ENCODE peak calls at places on chromosomes 12 and 14, in eight cellular contexts. W is activated CD8-positive, alpha-beta memory T cell treated with anti-CD3 and anti-CD28 coated beads for 1 hour; D is NCI-H774; U is effector memory CD8-positive, alpha-beta T cell; B is hypothalamus; E is neural progenitor cell; L is HFF-Myc; Q is iPS-NIHi11. O is an unnamed sample.
A peak's percentile ranks its signal among the peaks of the same experiment; 100 is the strongest.

GRCh38 chr12:19893514-19893913 is 454.2 kb downstream of the AEBP2 start:
- DNase-seq in W (no peak), D (no peak), U (no peak), B (no peak), E (no peak), L (no peak), Q (no peak), O (no peak)

GRCh38 chr12:46722737-46723136 is 103.1 kb downstream of the SLC38A4 start:
- DNase-seq in W (no peak), D (peak; percentile 58), U (no peak), B (no peak), E (no peak), L (no peak), Q (no peak), O (no peak)

GRCh38 chr12:24222968-24223367 is 273.5 kb upstream of the SOX5 start:
- DNase-seq in W (no peak), D (no peak), U (no peak), B (no peak), E (no peak), L (no peak), Q (no peak), O (no peak)

GRCh38 chr12:73308747-73309146 is 1036.6 kb downstream of the TRHDE start:
- DNase-seq in W (no peak), D (no peak), U (no peak), B (no peak), E (no peak), L (no peak), Q (no peak), O (no peak)

GRCh38 chr14:53847881-53848280 is 108.7 kb downstream of the BMP4 start:
- DNase-seq in W (no peak), D (no peak), U (no peak), B (no peak), E (no peak), L (no peak), Q (no peak), O (no peak)

GRCh38 chr14:87002831-87003230 is 990.2 kb downstream of the GALC start:
- DNase-seq in W (no peak), D (no peak), U (no peak), B (no peak), E (no peak), L (no peak), Q (no peak), O (no peak)

GRCh38 chr12:124248862-124249825 is 45.7 kb upstream of the RFLNA start:
- DNase-seq in W (no peak), D (no peak), U (no peak), B (no peak), E (no peak), L (no peak), Q (no peak), O (no peak)

GRCh38 chr14:106318700-106319099 is 792.3 kb downstream of the TMEM121 start:
- DNase-seq in W (peak; percentile 23), D (no peak), U (peak; percentile 34), B (no peak), E (no peak), L (no peak), Q (no peak), O (no peak)

GRCh38 chr12:53952871-53953734 is 1.6 kb upstream of the HOXC12 start:
- DNase-seq in W (no peak), D (no peak), U (no peak), B (no peak), E (peak; percentile 63), L (no peak), Q (peak; percentile 61), O (peak; percentile 51)

GRCh38 chr12:46886541-46887041 is 60.8 kb upstream of the SLC38A4 start:
- DNase-seq in W (no peak), D (no peak), U (no peak), B (no peak), E (no peak), L (no peak), Q (no peak), O (no peak)

GRCh38 chr12:12804011-12804410 is 9.1 kb upstream of the DDX47 start:
- DNase-seq in W (no peak), D (no peak), U (no peak), B (no peak), E (no peak), L (no peak), Q (no peak), O (no peak)

GRCh38 chr12:111645433-111645832 is 40.3 kb downstream of the BRAP start:
- DNase-seq in W (no peak), D (no peak), U (no peak), B (no peak), E (no peak), L (no peak), Q (no peak), O (no peak)

GRCh38 chr14:87863047-87863446 is 129.9 kb downstream of the GALC start:
- DNase-seq in W (no peak), D (no peak), U (no peak), B (no peak), E (no peak), L (no peak), Q (no peak), O (no peak)

GRCh38 chr12:14076538-14076937 is 95.1 kb upstream of the GRIN2B start:
- DNase-seq in W (no peak), D (no peak), U (no peak), B (no peak), E (no peak), L (no peak), Q (no peak), O (no peak)

GRCh38 chr12:15701212-15701611 is 88.0 kb downstream of the EPS8 start:
- DNase-seq in W (no peak), D (no peak), U (no peak), B (no peak), E (no peak), L (no peak), Q (no peak), O (no peak)

GRCh38 chr12:26396402-26396801 is 201.0 kb downstream of the SSPN start:
- DNase-seq in W (no peak), D (no peak), U (no peak), B (no peak), E (no peak), L (no peak), Q (no peak), O (no peak)

GRCh38 chr12:105285378-105285777 is 45.1 kb upstream of the C12orf75 start:
- DNase-seq in W (no peak), D (no peak), U (no peak), B (no peak), E (no peak), L (no peak), Q (no peak), O (no peak)

GRCh38 chr12:780750-781379 is 28.5 kb downstream of the WNK1 start:
- DNase-seq in W (no peak), D (no peak), U (no peak), B (no peak), E (no peak), L (no peak), Q (no peak), O (no peak)

GRCh38 chr14:59306775-59307174 is 118.3 kb downstream of the DAAM1 start:
- DNase-seq in W (no peak), D (no peak), U (no peak), B (no peak), E (no peak), L (no peak), Q (no peak), O (peak; percentile 73)

GRCh38 chr14:104822821-104823615 is 22.1 kb downstream of the ZBTB42 start:
- DNase-seq in W (no peak), D (no peak), U (no peak), B (no peak), E (no peak), L (no peak), Q (no peak), O (peak; percentile 69)

GRCh38 chr14:62428429-62429203 is 616.6 kb downstream of the KCNH5 start:
- DNase-seq in W (no peak), D (no peak), U (no peak), B (no peak), E (no peak), L (no peak), Q (no peak), O (peak; percentile 75)

GRCh38 chr12:106997916-106998315 is 11.0 kb upstream of the MTERF2 start:
- DNase-seq in W (no peak), D (no peak), U (no peak), B (no peak), E (no peak), L (no peak), Q (no peak), O (no peak)

GRCh38 chr12:78431931-78432330 is 432.6 kb upstream of the SYT1 start:
- DNase-seq in W (no peak), D (no peak), U (no peak), B (no peak), E (no peak), L (no peak), Q (no peak), O (no peak)

GRCh38 chr14:61280526-61281185 is 482 bp downstream of the TMEM30B start:
- DNase-seq in W (peak; percentile 72), D (no peak), U (peak; percentile 77), B (no peak), E (peak; percentile 61), L (no peak), Q (peak; percentile 58), O (peak; percentile 84)

GRCh38 chr12:5163661-5164060 is 120.0 kb downstream of the KCNA5 start:
- DNase-seq in W (no peak), D (no peak), U (no peak), B (no peak), E (no peak), L (no peak), Q (no peak), O (no peak)

GRCh38 chr12:79769189-79769859 is 78.6 kb upstream of the PAWR start:
- DNase-seq in W (no peak), D (no peak), U (no peak), B (no peak), E (no peak), L (no peak), Q (no peak), O (no peak)

GRCh38 chr12:41681898-41682297 is 462.8 kb downstream of the GXYLT1 start:
- DNase-seq in W (no peak), D (peak; percentile 72), U (no peak), B (no peak), E (no peak), L (no peak), Q (peak; percentile 27), O (no peak)

GRCh38 chr14:104877066-104877805 is 12.2 kb downstream of the CEP170B start:
- DNase-seq in W (no peak), D (no peak), U (no peak), B (no peak), E (no peak), L (no peak), Q (peak; percentile 7), O (no peak)

GRCh38 chr12:6374781-6375150 is 597 bp downstream of the SCNN1A start:
- DNase-seq in W (no peak), D (no peak), U (no peak), B (no peak), E (no peak), L (no peak), Q (no peak), O (no peak)

GRCh38 chr12:49296836-49297694 is 2.1 kb downstream of the PRPH start:
- DNase-seq in W (no peak), D (peak; percentile 65), U (no peak), B (no peak), E (peak; percentile 80), L (no peak), Q (peak; percentile 89), O (peak; percentile 76)

GRCh38 chr12:46269429-46270241 is 792 bp upstream of the SLC38A1 start:
- DNase-seq in W (peak; percentile 33), D (peak; percentile 50), U (peak; percentile 28), B (peak; percentile 20), E (peak; percentile 56), L (no peak), Q (peak; percentile 35), O (no peak)

O was measured in RWPE2.